ENCODE peak calls at places on chromosomes 12 and 14, in six cellular contexts. B, J, G, Z, L and F are unnamed samples.
A peak's percentile ranks its signal among the peaks of the same experiment; 100 is the strongest.

GRCh38 chr12:1737643-1738286 is 46.9 kb downstream of the ADIPOR2 start:
- DNase-seq in L (no peak), B (no peak), J (no peak), Z (no peak), G (no peak), F (no peak)

GRCh38 chr12:48818831-48819590 is 715 bp downstream of the CACNB3 start:
- DNase-seq in G (no peak), B (peak; percentile 43), L (peak; percentile 54), Z (peak; percentile 69), J (peak; percentile 59), F (no peak)

GRCh38 chr14:92412912-92413311 is 89.9 kb downstream of the SLC24A4 start:
- DNase-seq in Z (no peak), L (no peak), G (no peak), J (no peak), B (no peak), F (no peak)

GRCh38 chr12:21987786-21988185 is 46.6 kb upstream of the ABCC9 start:
- DNase-seq in Z (no peak), J (no peak), L (no peak), G (no peak), B (no peak), F (no peak)

GRCh38 chr14:101839236-101839635 is 77.7 kb downstream of the PPP2R5C start:
- DNase-seq in J (no peak), G (no peak), L (no peak), B (no peak), Z (no peak), F (no peak)

GRCh38 chr12:10143205-10143604 is 13.2 kb upstream of the CLEC7A start:
- DNase-seq in G (no peak), L (peak; percentile 23), Z (no peak), J (no peak), B (no peak), F (no peak)

GRCh38 chr14:84112589-84112988 is 1417.4 kb upstream of the FLRT2 start:
- DNase-seq in L (peak; percentile 49), J (no peak), B (no peak), Z (no peak), G (no peak), F (no peak)

GRCh38 chr12:130225347-130225746 is 63.1 kb downstream of the FZD10 start:
- DNase-seq in G (no peak), J (no peak), L (no peak), Z (no peak), B (no peak), F (no peak)

GRCh38 chr12:54591001-54591591 is 2.6 kb upstream of the PPP1R1A start:
- DNase-seq in G (no peak), Z (no peak), J (no peak), L (no peak), B (no peak), F (no peak)

GRCh38 chr12:85275359-85275758 is 4.7 kb upstream of the ALX1 start:
- DNase-seq in B (no peak), Z (no peak), G (peak; percentile 38), L (peak; percentile 31), J (no peak), F (no peak)

GRCh38 chr12:128816643-128816920 is 7.2 kb downstream of the SLC15A4 start:
- DNase-seq in L (no peak), G (no peak), J (no peak), B (no peak), Z (no peak), F (no peak)

GRCh38 chr14:35154016-35154415 is 31.7 kb downstream of the PRORP start:
- DNase-seq in G (no peak), B (no peak), J (no peak), Z (no peak), L (no peak), F (no peak)

GRCh38 chr14:32622742-32623141 is 293.6 kb downstream of the AKAP6 start:
- DNase-seq in G (no peak), L (no peak), Z (no peak), J (no peak), B (no peak), F (no peak)

GRCh38 chr14:53523226-53523625 is 370.1 kb upstream of the DDHD1 start:
- DNase-seq in G (no peak), L (no peak), B (no peak), J (no peak), Z (no peak), F (no peak)

GRCh38 chr12:90111646-90112565 is 403.3 kb upstream of the ATP2B1 start:
- DNase-seq in L (no peak), B (no peak), J (no peak), G (no peak), Z (no peak), F (no peak)

GRCh38 chr12:51867796-51868428 is 19.4 kb upstream of the FIGNL2 start:
- DNase-seq in Z (no peak), L (no peak), J (peak; percentile 10), G (no peak), B (no peak), F (no peak)

GRCh38 chr12:124617615-124618014 is 50.2 kb upstream of the NCOR2 start:
- DNase-seq in L (no peak), B (no peak), Z (no peak), J (no peak), G (no peak), F (no peak)

GRCh38 chr14:21990116-21990515 is 316.5 kb upstream of the OR4E1 start:
- DNase-seq in Z (no peak), G (peak; percentile 27), J (no peak), B (no peak), L (peak; percentile 15), F (no peak)

GRCh38 chr12:32754101-32754500 is 1.6 kb downstream of the YARS2 start:
- DNase-seq in L (peak; percentile 21), G (no peak), B (no peak), J (no peak), Z (no peak), F (no peak)

GRCh38 chr12:89231686-89232085 is 120.6 kb downstream of the DUSP6 start:
- DNase-seq in L (no peak), Z (no peak), G (no peak), J (no peak), B (no peak), F (no peak)

GRCh38 chr12:13817131-13817530 is 164.3 kb downstream of the GRIN2B start:
- DNase-seq in Z (no peak), B (no peak), L (no peak), J (no peak), G (peak; percentile 28), F (no peak)

GRCh38 chr12:6582196-6582595 is 14.1 kb upstream of the NOP2 start:
- DNase-seq in B (no peak), L (no peak), J (no peak), Z (no peak), G (peak; percentile 25), F (no peak)

GRCh38 chr12:77202457-77203060 is 137.2 kb upstream of the E2F7 start:
- DNase-seq in J (no peak), L (no peak), B (no peak), G (no peak), Z (no peak), F (no peak)

GRCh38 chr14:56490379-56490778 is 89.2 kb upstream of the TMEM260 start:
- DNase-seq in J (no peak), Z (no peak), G (peak; percentile 40), L (peak; percentile 44), B (no peak), F (no peak)

GRCh38 chr12:54033106-54033979 is 493 bp downstream of the HOXC5 start:
- DNase-seq in L (no peak), G (peak; percentile 53), B (peak; percentile 58), Z (no peak), J (peak; percentile 83), F (no peak)

GRCh38 chr14:64574370-64575115 is 24.8 kb downstream of the PPP1R36 start:
- DNase-seq in J (no peak), L (no peak), G (no peak), B (no peak), Z (no peak), F (no peak)

DNA sequence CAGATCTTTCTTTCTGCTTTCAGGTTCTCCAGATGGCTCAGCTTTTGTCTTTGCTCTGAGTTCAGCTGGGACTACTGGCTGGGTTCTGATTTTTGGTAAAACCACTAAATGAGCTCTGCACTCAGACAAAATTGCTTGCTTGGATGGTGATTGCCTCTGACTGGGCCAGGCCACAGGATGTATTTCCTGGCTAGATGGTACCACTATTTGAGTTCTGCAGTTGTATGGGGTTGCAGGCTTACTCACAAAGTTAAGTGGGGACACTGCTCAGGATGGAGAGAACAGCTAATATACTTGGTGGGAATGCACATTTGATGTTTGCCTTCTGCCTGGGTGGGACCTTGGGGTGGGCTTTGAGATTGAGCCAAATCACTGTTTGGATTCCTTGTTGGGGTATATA is 14.0 kb upstream of the OR4Q3 start:
- DNase-seq in L (no peak), G (no peak), Z (no peak), B (no peak), J (no peak), F (no peak)
- H3K9me3 ChIP-seq in L (no peaks in the 10 kb centered on the region), G (peaks cover 4% of the 10 kb centered on the region), Z (peaks cover 4% of the 10 kb centered on the region), B (no peaks in the 10 kb centered on the region), J (no peaks in the 10 kb centered on the region), F (no peaks in the 10 kb centered on the region)

GRCh38 chr14:47262801-47263200 is 412.6 kb downstream of the MDGA2 start:
- DNase-seq in G (no peak), L (no peak), Z (no peak), B (no peak), J (no peak), F (no peak)
- H3K9me3 ChIP-seq in G (no peaks in the 10 kb centered on the region), L (no peaks in the 10 kb centered on the region), Z (no peaks in the 10 kb centered on the region), B (no peaks in the 10 kb centered on the region), J (no peaks in the 10 kb centered on the region), F (no peaks in the 10 kb centered on the region)

DNA sequence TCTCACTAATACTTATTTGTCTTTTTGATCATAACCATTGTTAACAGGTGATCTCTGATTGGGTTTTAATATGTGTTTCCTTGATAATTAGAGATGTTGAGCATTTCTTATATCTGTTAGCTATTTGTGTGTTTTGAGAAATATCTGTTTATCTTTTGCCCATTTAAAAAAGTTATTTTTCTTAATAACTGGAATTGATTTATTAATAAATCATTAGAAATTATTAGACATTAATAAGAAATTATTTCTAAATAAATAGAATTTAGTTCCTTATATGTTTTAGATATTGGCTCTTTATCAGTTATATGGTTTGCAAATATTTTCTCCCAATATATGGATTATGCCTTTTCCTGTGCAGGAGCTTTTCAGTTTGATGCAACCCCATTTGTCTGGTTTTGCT is 18.7 kb downstream of the TMX1 start:
- DNase-seq in L (no peak), G (no peak), J (no peak), Z (no peak), B (no peak), F (no peak)
- H3K9me3 ChIP-seq in L (no peaks in the 10 kb centered on the region), G (no peaks in the 10 kb centered on the region), J (peaks cover 3% of the 10 kb centered on the region), Z (no peaks in the 10 kb centered on the region), B (no peaks in the 10 kb centered on the region), F (no peaks in the 10 kb centered on the region)

DNA sequence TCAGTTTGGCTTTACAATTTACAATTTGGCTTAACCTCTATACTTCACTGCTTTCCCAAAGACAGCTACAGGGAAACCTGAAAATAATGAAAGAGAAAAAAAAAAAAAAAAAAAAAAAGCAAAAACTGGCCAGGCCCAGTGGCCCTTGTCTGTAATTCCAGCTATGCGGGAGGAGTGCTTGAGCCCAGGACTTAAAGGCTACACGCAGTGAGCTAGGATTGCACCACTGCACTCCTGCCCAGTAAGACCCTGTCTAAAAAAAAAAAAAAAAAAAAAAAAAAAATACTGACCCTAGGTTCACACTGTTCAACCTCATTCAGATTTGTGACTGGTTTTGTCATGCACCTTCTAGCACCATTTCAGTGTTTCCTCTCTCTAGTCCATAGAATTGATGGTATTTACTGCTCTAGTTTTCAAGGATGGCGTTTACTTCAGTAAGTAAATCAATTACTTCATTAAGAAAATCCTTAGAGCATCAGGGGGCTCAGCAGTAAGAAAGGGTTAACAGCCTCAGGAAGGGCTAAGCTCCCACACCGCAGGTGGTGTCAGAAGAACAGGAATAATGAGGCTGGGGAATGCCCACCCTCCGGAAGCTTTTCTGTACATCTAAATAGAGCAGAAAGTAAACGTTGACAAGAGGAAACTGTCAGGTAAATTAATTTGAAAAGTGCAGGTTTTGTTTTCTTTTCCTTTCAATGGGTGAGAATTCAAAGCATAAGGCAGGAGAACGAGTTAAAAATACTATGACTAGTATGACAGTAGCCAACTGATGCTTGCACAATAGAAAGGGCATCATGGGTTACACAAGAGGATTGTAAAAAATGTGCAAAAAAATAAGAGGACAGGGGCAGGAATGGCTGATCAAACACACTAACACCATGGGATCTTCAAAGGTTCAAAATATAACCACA is 115.0 kb upstream of the MDM1 start:
- DNase-seq in J (peak; percentile 54), Z (no peak), B (no peak), L (no peak), G (no peak), F (no peak)
- H3K9me3 ChIP-seq in J (peaks cover 9% of the 10 kb centered on the region), Z (no peaks in the 10 kb centered on the region), B (no peaks in the 10 kb centered on the region), L (no peaks in the 10 kb centered on the region), G (peaks cover 10% of the 10 kb centered on the region), F (no peaks in the 10 kb centered on the region)